ENCODE peak calls at places on chromosomes 6 and 20, in four cellular contexts. T is COR-L47, N is left lung, K is PC-3. Y is an unnamed sample.

GRCh38 chr6:119318730-119319129 is 30.8 kb downstream of the MAN1A1 start:
- DNase-seq in K (no peak), N (no peak), T (no peak), Y (no peak)

GRCh38 chr6:166738778-166739654 is 112.0 kb upstream of the RPS6KA2 start:
- DNase-seq in N (no peak), T (no peak), K (no peak), Y (no peak)

GRCh38 chr6:45454008-45454911 is 76.5 kb upstream of the SUPT3H start:
- DNase-seq in N (no peak), T (no peak), K (peak), Y (no peak)

GRCh38 chr20:48489046-48489463 is 338.7 kb downstream of the PREX1 start:
- DNase-seq in K (no peak), T (no peak), N (no peak), Y (no peak)

GRCh38 chr6:90183587-90184333 is 112.9 kb downstream of the BACH2 start:
- DNase-seq in T (no peak), K (no peak), N (no peak), Y (no peak)

GRCh38 chr20:31698803-31699718 is 23.6 kb downstream of the BCL2L1 start:
- DNase-seq in T (peak), K (peak), N (peak), Y (no peak)

GRCh38 chr6:73694711-73695411 is 1.1 kb upstream of the CD109 start:
- DNase-seq in K (peak), T (no peak), N (no peak), Y (no peak)

GRCh38 chr6:72446427-72446826 is 175.4 kb upstream of the KCNQ5 start:
- DNase-seq in T (no peak), N (no peak), K (peak), Y (no peak)

GRCh38 chr6:33981421-33981820 is 164.5 kb downstream of the GRM4 start:
- DNase-seq in N (peak), K (no peak), T (no peak), Y (no peak)

GRCh38 chr6:104591573-104592334 is 268.0 kb downstream of the HACE1 start:
- DNase-seq in T (no peak), N (no peak), K (no peak), Y (no peak)

GRCh38 chr6:87293526-87293925 is 28.9 kb upstream of the SMIM8 start:
- DNase-seq in K (peak), N (no peak), T (no peak), Y (no peak)

GRCh38 chr6:111784423-111784822 is 88.8 kb downstream of the FYN start:
- DNase-seq in T (peak), K (no peak), N (no peak), Y (no peak)

Y was measured in effector CD4-positive, alpha-beta T cell.